ENCODE peak calls at places on chromosomes 2 and 18, in ten cellular contexts. M is Panc1, C is suprapubic skin, D is transverse colon, U is vagina, I is spleen, E is sigmoid colon, A is HCT116, G is GM23338, J is endothelial cell of umbilical vein. Q is an unnamed sample.
A peak's percentile ranks its signal among the peaks of the same experiment; 100 is the strongest.

GRCh38 chr2:203763425-203764272 is 57.2 kb downstream of the CD28 start:
- DNase-seq in A (no peak), G (no peak), J (no peak), C (no peak), D (no peak), U (no peak), M (no peak), I (no peak), E (no peak), Q (no peak)

GRCh38 chr2:2232167-2232566 is 98.9 kb downstream of the MYT1L start:
- DNase-seq in I (no peak), D (no peak), G (no peak), E (no peak), A (no peak), J (no peak), C (no peak), M (no peak), U (peak; percentile 76), Q (peak; percentile 51)

GRCh38 chr18:421236-422155 is 79.0 kb downstream of the COLEC12 start:
- DNase-seq in G (no peak), A (no peak), I (no peak), U (no peak), J (peak; percentile 60), E (no peak), D (no peak), M (no peak), C (no peak), Q (no peak)

GRCh38 chr2:235000426-235001236 is 48.8 kb downstream of the SH3BP4 start:
- DNase-seq in A (no peak), D (peak; percentile 67), C (no peak), G (no peak), E (peak; percentile 32), J (peak; percentile 38), I (no peak), U (no peak), M (no peak), Q (no peak)

GRCh38 chr2:74552914-74553811 is 579 bp downstream of the LOXL3 start:
- DNase-seq in I (peak; percentile 82), M (no peak), G (peak; percentile 59), E (peak; percentile 75), A (no peak), C (no peak), J (no peak), U (peak; percentile 87), D (no peak), Q (no peak)

GRCh38 chr2:180696005-180696404 is 284.4 kb upstream of the UBE2E3 start:
- DNase-seq in U (no peak), C (no peak), J (no peak), D (no peak), G (no peak), M (no peak), A (no peak), I (no peak), E (no peak), Q (no peak)

GRCh38 chr2:152200562-152201465 is 25.3 kb upstream of the STAM2 start:
- DNase-seq in G (peak; percentile 41), M (peak; percentile 97), A (peak; percentile 96), J (peak; percentile 97), D (peak; percentile 81), E (peak; percentile 91), U (peak; percentile 95), I (no peak), C (peak; percentile 90), Q (peak; percentile 37)

GRCh38 chr2:132479140-132479539 is 62.5 kb downstream of the GPR39 start:
- DNase-seq in M (no peak), E (no peak), C (no peak), G (no peak), D (no peak), J (no peak), I (no peak), U (no peak), A (no peak), Q (no peak)

GRCh38 chr2:125405816-125406215 is 1250.1 kb upstream of the GYPC start:
- DNase-seq in I (no peak), G (peak; percentile 1), U (no peak), E (no peak), M (peak; percentile 75), C (no peak), D (no peak), A (no peak), J (no peak), Q (no peak)

GRCh38 chr2:217735899-217736298 is 266.9 kb downstream of the TNS1 start:
- DNase-seq in C (no peak), E (no peak), I (no peak), U (no peak), A (no peak), J (no peak), M (no peak), G (no peak), D (no peak), Q (no peak)

GRCh38 chr2:32591669-32592463 is 36.0 kb upstream of the TTC27 start:
- DNase-seq in J (peak; percentile 85), M (no peak), U (no peak), G (no peak), A (no peak), I (no peak), C (no peak), D (no peak), E (no peak), Q (no peak)

GRCh38 chr2:72806280-72806955 is 19.4 kb downstream of the EXOC6B start:
- DNase-seq in A (no peak), J (no peak), G (no peak), U (no peak), D (no peak), E (no peak), M (no peak), I (no peak), C (no peak), Q (no peak)

GRCh38 chr2:120305296-120305695 is 40.6 kb upstream of the INHBB start:
- DNase-seq in M (no peak), J (no peak), A (no peak), G (peak; percentile 41), E (no peak), C (no peak), D (no peak), U (no peak), I (no peak), Q (peak; percentile 57)

GRCh38 chr2:241898681-241899270 is 29.2 kb downstream of the RTP5 start:
- DNase-seq in D (no peak), G (no peak), M (no peak), A (no peak), E (peak; percentile 50), I (peak; percentile 68), U (no peak), J (no peak), C (peak; percentile 73), Q (no peak)

GRCh38 chr2:49210191-49210590 is 55.9 kb upstream of the FSHR start:
- DNase-seq in M (no peak), I (no peak), C (no peak), U (no peak), A (no peak), J (no peak), G (peak; percentile 77), D (no peak), E (no peak), Q (no peak)

GRCh38 chr2:47725808-47726207 is 57.1 kb upstream of the MSH6 start:
- DNase-seq in E (no peak), J (no peak), A (no peak), C (no peak), D (no peak), I (no peak), M (no peak), G (no peak), U (no peak), Q (no peak)

GRCh38 chr2:47727956-47728355 is 55.0 kb upstream of the MSH6 start:
- DNase-seq in E (no peak), G (no peak), C (no peak), I (no peak), D (no peak), J (no peak), M (no peak), A (no peak), U (no peak), Q (no peak)

GRCh38 chr2:47724221-47724981 is 58.5 kb upstream of the MSH6 start:
- DNase-seq in D (peak; percentile 10), C (no peak), G (no peak), M (no peak), J (no peak), E (no peak), A (no peak), U (no peak), I (peak; percentile 85), Q (no peak)

GRCh38 chr2:47728551-47728950 is 54.4 kb upstream of the MSH6 start:
- DNase-seq in M (no peak), A (no peak), D (no peak), I (no peak), G (no peak), C (no peak), J (no peak), E (no peak), U (no peak), Q (no peak)
- H3K4me1 ChIP-seq in M (no peaks in the 10 kb centered on the region), A (no peaks in the 10 kb centered on the region), D (no peaks in the 10 kb centered on the region), I (peaks cover 20% of the 10 kb centered on the region), G (no peaks in the 10 kb centered on the region), C (no peaks in the 10 kb centered on the region), J (no peaks in the 10 kb centered on the region), E (no peaks in the 10 kb centered on the region), U (no peaks in the 10 kb centered on the region), Q (no peaks in the 10 kb centered on the region)

GRCh38 chr2:182129188-182129707 is 143.6 kb downstream of the PPP1R1C start:
- DNase-seq in C (no peak), G (no peak), E (no peak), U (no peak), A (no peak), M (no peak), D (no peak), I (no peak), J (no peak), Q (no peak)

GRCh38 chr2:182134201-182134600 is 148.5 kb downstream of the PPP1R1C start:
- DNase-seq in J (no peak), M (no peak), U (no peak), E (no peak), G (no peak), I (no peak), C (no peak), D (no peak), A (no peak), Q (no peak)

GRCh38 chr2:182133195-182133891 is 147.7 kb downstream of the PPP1R1C start:
- DNase-seq in D (no peak), J (peak; percentile 62), A (no peak), U (no peak), C (no peak), I (no peak), G (no peak), M (no peak), E (no peak), Q (no peak)

GRCh38 chr2:182132605-182133004 is 147.0 kb downstream of the PPP1R1C start:
- DNase-seq in C (no peak), E (no peak), G (no peak), A (no peak), D (no peak), U (no peak), I (no peak), J (peak; percentile 65), M (no peak), Q (no peak)
- TF ChIP-seq CTCF in C (no peak), E (no peak), G (no peak), A (peak; percentile 30), D (peak; percentile 22), U (no peak), I (no peak), J (no peak), M (peak; percentile 54), Q (no peak)

GRCh38 chr2:71226965-71227560 is at the start of gene PAIP2B:
- DNase-seq in D (peak; percentile 99), A (peak; percentile 99), C (peak; percentile 99), E (peak; percentile 100), U (peak; percentile 99), M (peak; percentile 97), I (peak; percentile 99), G (peak; percentile 100), J (peak; percentile 100), Q (peak; percentile 99)
- TF ChIP-seq POLR2AphosphoS5 in D (peak; percentile 92), A (peak; percentile 87), C (no peak), E (peak; percentile 93), U (peak; percentile 91), M (no peak), I (peak; percentile 80), G (peak; percentile 88), J (no peak), Q (peak; percentile 95)

GRCh38 chr2:239357954-239358754 is 42.7 kb downstream of the HDAC4 start:
- DNase-seq in E (peak; percentile 58), G (no peak), C (no peak), D (no peak), A (no peak), I (no peak), J (no peak), U (no peak), M (no peak), Q (no peak)
- H3K4me1 ChIP-seq in E (peaks cover 75% of the 10 kb centered on the region), G (peaks cover 18% of the 10 kb centered on the region), C (peaks cover 25% of the 10 kb centered on the region), D (peaks cover 9% of the 10 kb centered on the region), A (no peaks in the 10 kb centered on the region), I (no peaks in the 10 kb centered on the region), J (no peaks in the 10 kb centered on the region), U (peaks cover 21% of the 10 kb centered on the region), M (peaks cover 4% of the 10 kb centered on the region), Q (peaks cover 4% of the 10 kb centered on the region)